ENCODE peak calls at places on chromosomes 12 and 14, in nine cellular contexts. F is endothelial cell of umbilical vein; L is heart right ventricle; E is tibial nerve; T is iPS DF 6.9; A is effector memory CD4-positive, alpha-beta T cell; Y is thoracic aorta; P is ovary; J is brain microvascular endothelial cell. G is an unnamed sample. For H3K36me3, the result is how much of the 10 kb centered on the place peaks cover.

GRCh38 chr12:116539905-116540482 is 19.2 kb upstream of the MAP1LC3B2 start:
- DNase-seq in J (peak), E (peak), A (no peak), L (no peak), F (peak), T (no peak), P (no peak), Y (no peak), G (no peak)

GRCh38 chr12:22101749-22102243 is 55.8 kb downstream of the CMAS start:
- DNase-seq in J (peak), Y (no peak), T (no peak), E (peak), A (no peak), L (peak), P (no peak), F (peak), G (peak)

GRCh38 chr14:36313206-36313605 is 7.2 kb downstream of the MBIP start:
- DNase-seq in T (no peak), A (no peak), P (no peak), F (no peak), E (no peak), Y (no peak), J (no peak), L (no peak), G (no peak)

GRCh38 chr12:587132-587531 is 76.1 kb downstream of the NINJ2 start:
- DNase-seq in F (no peak), P (no peak), J (no peak), A (no peak), E (no peak), T (no peak), L (no peak), Y (no peak), G (no peak)

GRCh38 chr14:92638904-92639303 is 109.5 kb downstream of the LGMN start:
- DNase-seq in E (no peak), Y (no peak), P (no peak), L (no peak), A (no peak), T (no peak), F (no peak), J (no peak), G (no peak)

GRCh38 chr12:14836336-14837210 is 6.8 kb downstream of the ART4 start:
- DNase-seq in P (no peak), A (no peak), T (no peak), J (peak), L (no peak), F (peak), Y (no peak), E (no peak), G (no peak)

GRCh38 chr14:103898711-103899110 is 29.5 kb upstream of the TDRD9 start:
- DNase-seq in J (no peak), T (no peak), L (no peak), F (no peak), E (no peak), A (no peak), Y (no peak), P (no peak), G (peak)

GRCh38 chr12:59076611-59077010 is 156.3 kb upstream of the LRIG3 start:
- DNase-seq in Y (no peak), F (peak), J (no peak), L (no peak), P (no peak), E (no peak), T (no peak), A (no peak), G (no peak)

GRCh38 chr12:95805864-95806669 is 15.5 kb upstream of the NTN4 start:
- DNase-seq in A (peak), L (no peak), Y (peak), E (peak), T (no peak), F (peak), P (no peak), J (peak), G (no peak)

GRCh38 chr12:104108755-104109445 is 29.1 kb downstream of the NFYB start:
- DNase-seq in F (peak), P (peak), L (peak), J (peak), Y (peak), T (peak), A (peak), E (peak), G (no peak)

GRCh38 chr12:25903603-25904245 is 54.8 kb upstream of the RASSF8 start:
- DNase-seq in Y (no peak), J (no peak), L (no peak), A (no peak), T (no peak), P (no peak), F (no peak), E (no peak), G (no peak)

GRCh38 chr12:100219328-100220109 is 18.9 kb downstream of the ACTR6 start:
- DNase-seq in E (no peak), F (no peak), A (no peak), L (no peak), Y (no peak), T (no peak), J (no peak), P (no peak), G (no peak)

GRCh38 chr12:103908877-103909276 is 21.3 kb upstream of the HSP90B1 start:
- DNase-seq in J (peak), T (no peak), A (no peak), L (no peak), F (no peak), Y (no peak), E (no peak), P (no peak), G (no peak)

GRCh38 chr12:51076235-51076930 is 7.0 kb downstream of the CSRNP2 start:
- DNase-seq in A (no peak), Y (no peak), L (no peak), F (no peak), P (no peak), T (no peak), E (no peak), J (no peak), G (no peak)

GRCh38 chr14:33839193-33840076 is 111.4 kb downstream of the EGLN3 start:
- DNase-seq in E (peak), Y (no peak), T (no peak), L (peak), A (peak), J (peak), F (peak), P (peak), G (no peak)

GRCh38 chr12:4909734-4910501 is at the start of gene KCNA1:
- DNase-seq in P (no peak), L (no peak), E (no peak), F (no peak), J (no peak), T (no peak), A (no peak), Y (no peak), G (peak)

GRCh38 chr12:57844725-57845477 is 1.6 kb downstream of the CTDSP2 start:
- DNase-seq in T (no peak), A (no peak), J (peak), F (no peak), P (peak), E (peak), L (peak), Y (peak), G (peak)

GRCh38 chr12:86257173-86257572 is 982 bp upstream of the MGAT4C start:
- DNase-seq in Y (no peak), P (no peak), L (no peak), E (no peak), F (no peak), J (no peak), T (no peak), A (no peak), G (no peak)

GRCh38 chr12:126950266-126950665 is 1316.7 kb upstream of the TMEM132C start:
- DNase-seq in L (no peak), T (no peak), F (no peak), J (no peak), A (no peak), E (no peak), P (no peak), Y (no peak), G (no peak)

GRCh38 chr12:69254046-69254445 is 14.7 kb downstream of the CPSF6 start:
- DNase-seq in A (no peak), L (no peak), Y (no peak), F (peak), J (no peak), P (no peak), T (no peak), E (no peak), G (no peak)

GRCh38 chr14:38616959-38617358 is 361.1 kb upstream of the CLEC14A start:
- DNase-seq in F (no peak), P (no peak), T (no peak), J (no peak), A (no peak), Y (no peak), E (no peak), L (no peak), G (no peak)

GRCh38 chr12:111759991-111760390 is 6.7 kb upstream of the ALDH2 start:
- DNase-seq in F (no peak), L (no peak), Y (no peak), T (no peak), J (no peak), A (no peak), P (no peak), E (no peak), G (no peak)

GRCh38 chr14:49497725-49498348 is 88.3 kb downstream of the RPS29 start:
- DNase-seq in L (peak), E (peak), T (peak), Y (no peak), J (peak), A (no peak), P (no peak), F (peak), G (no peak)

GRCh38 chr14:58770501-58770982 is 132.8 kb downstream of the DACT1 start:
- DNase-seq in Y (no peak), J (no peak), F (no peak), L (no peak), P (no peak), T (no peak), A (no peak), E (no peak), G (no peak)

GRCh38 chr12:14547571-14547970 is 20.1 kb downstream of the PLBD1 start:
- DNase-seq in F (no peak), L (no peak), P (no peak), T (no peak), E (no peak), Y (no peak), A (no peak), J (no peak), G (no peak)

GRCh38 chr12:111311011-111311410 is 57.9 kb downstream of the PHETA1 start:
- DNase-seq in L (no peak), J (no peak), P (no peak), Y (no peak), A (no peak), E (no peak), T (no peak), F (no peak), G (no peak)

GRCh38 chr12:128356547-128356946 is 89.6 kb downstream of the TMEM132C start:
- DNase-seq in L (no peak), F (no peak), T (no peak), E (no peak), Y (no peak), A (no peak), P (no peak), J (no peak), G (no peak)

GRCh38 chr14:96639550-96639949 is 137.4 kb downstream of the PAPOLA start:
- DNase-seq in T (no peak), L (no peak), F (no peak), Y (no peak), A (no peak), J (no peak), E (no peak), P (no peak), G (no peak)

GRCh38 chr12:32365473-32366064 is 33.8 kb upstream of the FGD4 start:
- DNase-seq in T (peak), P (no peak), L (peak), A (no peak), Y (no peak), E (peak), J (peak), F (peak), G (peak)

DNA sequence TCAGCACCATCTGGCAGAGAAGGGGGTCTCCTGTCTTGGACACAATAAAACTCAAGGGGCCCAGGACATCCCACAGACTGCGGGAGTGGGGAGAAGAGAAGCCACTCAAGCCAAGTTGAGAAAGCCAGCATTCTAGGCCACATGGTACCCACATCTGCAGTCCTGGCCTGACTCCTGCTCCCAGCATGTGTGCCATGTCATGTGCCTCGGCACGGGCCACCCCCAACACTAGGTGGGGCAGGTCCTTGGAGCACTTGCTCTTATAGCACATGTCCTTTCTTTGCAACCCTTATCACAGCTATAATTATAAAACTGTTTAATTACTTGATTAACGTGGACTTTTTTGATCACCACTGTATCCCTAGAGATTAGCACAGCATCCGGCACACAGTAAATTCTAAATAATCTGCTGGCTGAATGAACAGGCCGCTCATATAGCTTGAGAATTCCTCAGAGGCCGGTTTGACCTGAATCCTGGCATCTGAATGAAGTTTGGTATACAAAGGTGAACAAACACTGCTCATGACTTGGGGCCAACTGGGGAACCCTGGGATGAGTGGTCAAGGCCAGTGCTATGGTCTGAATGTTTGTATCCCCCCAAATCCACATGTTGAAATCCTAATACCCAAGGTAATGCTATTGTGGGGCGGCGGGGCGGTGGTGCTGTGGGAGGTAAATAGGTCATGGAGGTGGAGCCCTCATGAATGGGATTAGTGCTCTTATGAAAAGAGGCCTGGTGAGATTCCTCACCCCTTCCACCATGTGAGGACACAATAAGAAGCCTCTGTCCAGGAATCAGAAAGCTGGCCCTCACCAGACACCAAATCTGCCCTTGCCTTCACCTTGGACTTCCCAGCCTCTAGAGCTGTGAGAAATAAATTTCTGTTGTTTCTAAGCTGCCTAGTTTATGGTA is 6.6 kb downstream of the NCKAP5L start:
- DNase-seq in P (no peak), Y (no peak), L (no peak), T (no peak), A (no peak), F (no peak), J (no peak), E (no peak), G (no peak)
- H3K36me3 ChIP-seq in P (under half), Y (under half), L (under half), T (under half), A (under half), F (under half), J (under half), E (under half), G (under half)

DNA sequence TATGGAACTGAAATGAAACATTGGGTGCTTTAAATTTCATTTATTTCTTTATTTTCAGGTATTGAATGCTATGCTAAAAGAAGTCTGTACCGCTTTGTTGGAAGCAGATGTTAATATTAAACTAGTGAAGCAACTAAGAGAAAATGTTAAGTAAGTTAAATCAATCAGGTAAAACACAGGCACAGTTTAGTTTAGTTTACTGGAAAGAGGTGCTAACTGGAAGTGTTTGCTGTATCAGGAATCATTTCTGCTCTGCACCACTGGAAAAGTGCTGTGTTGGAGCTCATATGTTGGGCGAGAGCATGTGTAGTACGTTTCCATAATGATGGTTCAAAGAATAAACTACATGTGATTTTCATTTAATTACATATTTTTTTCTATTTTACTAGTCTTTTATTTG is 16.7 kb downstream of the SRP54 start:
- DNase-seq in L (no peak), A (no peak), P (no peak), J (no peak), T (no peak), E (no peak), F (no peak), Y (no peak), G (no peak)
- H3K36me3 ChIP-seq in L (under half), A (under half), P (under half), J (under half), T (under half), E (under half), F (under half), Y (under half), G (under half)

GRCh38 chr12:65859519-65859918 is 35.2 kb downstream of the HMGA2 start:
- DNase-seq in E (no peak), L (no peak), P (no peak), A (no peak), J (no peak), F (no peak), T (no peak), Y (no peak), G (no peak)

GRCh38 chr12:65858831-65859230 is 34.5 kb downstream of the HMGA2 start:
- DNase-seq in Y (no peak), E (no peak), A (no peak), L (no peak), J (peak), P (no peak), T (no peak), F (peak), G (no peak)

GRCh38 chr12:65856521-65856920 is 32.2 kb downstream of the HMGA2 start:
- DNase-seq in J (no peak), T (no peak), L (no peak), A (no peak), Y (no peak), E (no peak), P (no peak), F (no peak), G (no peak)

GRCh38 chr12:65857875-65858274 is 33.6 kb downstream of the HMGA2 start:
- DNase-seq in J (no peak), E (no peak), Y (no peak), L (no peak), T (no peak), A (no peak), P (no peak), F (peak), G (no peak)

GRCh38 chr12:65860584-65860983 is 36.3 kb downstream of the HMGA2 start:
- DNase-seq in F (no peak), A (no peak), L (no peak), T (no peak), P (no peak), E (no peak), Y (no peak), J (no peak), G (no peak)
- H3K36me3 ChIP-seq in F (under half), A (under half), L (under half), T (under half), P (under half), E (under half), Y (under half), J (under half), G (under half)

GRCh38 chr14:52882824-52883223 is 68.0 kb downstream of the FERMT2 start:
- DNase-seq in E (no peak), J (no peak), T (no peak), L (no peak), Y (no peak), F (no peak), A (no peak), P (no peak), G (no peak)

GRCh38 chr14:52877628-52878027 is 73.2 kb downstream of the FERMT2 start:
- DNase-seq in P (no peak), F (peak), J (no peak), Y (no peak), E (no peak), L (no peak), T (no peak), A (no peak), G (no peak)

GRCh38 chr14:52878946-52879345 is 71.9 kb downstream of the FERMT2 start:
- DNase-seq in F (no peak), E (no peak), Y (no peak), L (no peak), A (no peak), P (no peak), J (no peak), T (no peak), G (no peak)

GRCh38 chr14:52878469-52878868 is 72.4 kb downstream of the FERMT2 start:
- DNase-seq in P (no peak), E (no peak), A (no peak), J (no peak), L (no peak), F (no peak), T (no peak), Y (no peak), G (no peak)

DNA sequence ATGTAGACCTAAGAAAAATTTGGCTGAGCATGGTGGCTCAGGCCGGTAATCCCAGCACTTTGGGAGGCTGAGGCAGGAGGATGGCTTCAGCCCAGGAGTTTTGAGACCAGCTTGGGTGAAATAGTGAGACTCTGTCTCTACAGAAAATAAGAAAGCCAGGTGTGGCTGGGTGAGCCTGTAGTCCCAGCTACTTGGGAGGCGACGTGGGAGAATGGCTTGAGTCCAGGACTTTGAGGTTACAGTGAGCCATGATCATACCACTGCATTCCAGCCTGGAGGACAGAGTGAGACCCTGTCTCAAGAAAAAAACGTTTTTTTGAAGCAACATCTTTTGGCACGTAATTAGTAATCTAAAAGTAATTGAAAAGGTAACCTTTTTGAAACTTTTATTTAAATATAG is 70.9 kb downstream of the FERMT2 start:
- DNase-seq in F (no peak), A (no peak), Y (no peak), L (no peak), J (peak), T (no peak), P (no peak), E (no peak), G (no peak)
- H3K36me3 ChIP-seq in F (under half), A (under half), Y (under half), L (under half), J (under half), T (under half), P (under half), E (under half), G (under half)

GRCh38 chr14:68966872-68967301 is 12.2 kb downstream of the ACTN1 start:
- DNase-seq in L (peak), P (no peak), T (no peak), Y (no peak), A (no peak), F (peak), J (peak), E (no peak), G (no peak)
- H3K36me3 ChIP-seq in L (under half), P (under half), T (under half), Y (under half), A (under half), F (under half), J (half or more), E (under half), G (under half)

DNA sequence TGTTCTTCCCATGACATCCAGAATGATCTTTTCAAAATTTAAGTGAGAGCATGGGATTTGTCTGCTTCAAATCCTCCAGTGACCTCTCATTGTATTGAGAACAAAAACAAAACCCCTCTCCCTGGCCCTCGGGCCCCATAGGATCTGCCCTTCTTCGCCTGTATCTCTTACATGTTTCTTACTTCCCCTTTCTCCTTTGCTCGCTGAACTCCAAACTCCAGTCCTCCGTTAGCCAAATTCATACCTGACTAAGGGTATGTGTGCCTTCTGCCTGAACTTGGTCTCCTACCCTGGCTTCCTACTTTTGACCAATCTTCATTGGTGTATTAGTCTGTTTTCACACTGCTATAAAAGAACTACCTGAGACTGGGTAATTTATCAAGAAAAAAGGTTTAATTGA is 13.2 kb upstream of the TSPAN11 start:
- DNase-seq in L (no peak), A (no peak), T (no peak), Y (no peak), J (no peak), F (no peak), E (no peak), P (no peak), G (no peak)
- H3K36me3 ChIP-seq in L (under half), A (under half), T (under half), Y (under half), J (under half), F (under half), E (under half), P (under half), G (under half)

GRCh38 chr12:122250536-122250935 is 15.8 kb downstream of the VPS33A start:
- DNase-seq in E (no peak), J (no peak), Y (no peak), F (no peak), P (no peak), A (no peak), L (no peak), T (no peak), G (no peak)

GRCh38 chr12:122250047-122250446 is 16.2 kb downstream of the VPS33A start:
- DNase-seq in L (no peak), T (no peak), P (no peak), E (no peak), A (no peak), Y (no peak), F (no peak), J (no peak), G (no peak)

GRCh38 chr12:122244565-122245371 is 18.9 kb upstream of the DIABLO start:
- DNase-seq in L (no peak), F (no peak), T (no peak), A (peak), Y (no peak), E (no peak), P (no peak), J (no peak), G (no peak)

GRCh38 chr12:122243965-122244364 is 18.1 kb upstream of the DIABLO start:
- DNase-seq in L (no peak), A (no peak), J (no peak), P (no peak), T (no peak), E (no peak), Y (no peak), F (no peak), G (no peak)

GRCh38 chr12:122245553-122245952 is 19.7 kb upstream of the DIABLO start:
- DNase-seq in A (no peak), F (no peak), J (no peak), Y (no peak), P (no peak), E (no peak), L (no peak), T (no peak), G (no peak)
- H3K36me3 ChIP-seq in A (under half), F (under half), J (under half), Y (under half), P (under half), E (under half), L (under half), T (under half), G (half or more)